ENCODE peak calls at places on chromosomes 6 and 20, in six cellular contexts. E, Y, T, B, R and U are unnamed samples.

GRCh38 chr6:16446241-16446640 is 207.9 kb downstream of the GMPR start:
- DNase-seq in Y (no peak), E (no peak), R (no peak), T (no peak), B (no peak), U (no peak)

GRCh38 chr20:52497731-52498130 is 306.2 kb upstream of the ZFP64 start:
- DNase-seq in R (no peak), B (no peak), E (no peak), T (no peak), Y (no peak), U (no peak)

GRCh38 chr6:74182992-74183391 is 487.0 kb downstream of the CD109 start:
- DNase-seq in E (no peak), R (no peak), B (peak), T (no peak), Y (peak), U (no peak)

GRCh38 chr20:40054311-40054710 is 634.7 kb downstream of the MAFB start:
- DNase-seq in Y (no peak), B (no peak), E (no peak), R (no peak), T (no peak), U (no peak)

GRCh38 chr6:105077592-105078463 is 102.0 kb downstream of the POPDC3 start:
- DNase-seq in B (no peak), R (no peak), T (no peak), Y (no peak), E (no peak), U (no peak)

GRCh38 chr6:57267586-57268293 is 45.6 kb upstream of the RAB23 start:
- DNase-seq in R (no peak), B (no peak), T (no peak), Y (peak), E (peak), U (peak)

GRCh38 chr6:81735756-81736380 is 16.6 kb downstream of the TENT5A start:
- DNase-seq in R (no peak), Y (no peak), E (no peak), T (no peak), B (no peak), U (no peak)

GRCh38 chr20:35463455-35464300 is 8.3 kb downstream of the CEP250 start:
- DNase-seq in E (peak), T (peak), Y (no peak), B (no peak), R (peak), U (peak)

GRCh38 chr6:158419339-158419909 is 107.2 kb downstream of the TULP4 start:
- DNase-seq in Y (no peak), B (no peak), T (no peak), R (no peak), E (no peak), U (no peak)

GRCh38 chr6:10099086-10099499 is 315.8 kb downstream of the TFAP2A start:
- DNase-seq in Y (no peak), B (no peak), R (no peak), E (no peak), T (no peak), U (peak)

GRCh38 chr20:31860431-31861345 is 9.6 kb downstream of the DUSP15 start:
- DNase-seq in T (no peak), B (peak), Y (no peak), E (no peak), R (peak), U (no peak)

GRCh38 chr20:61192254-61192950 is 59.7 kb upstream of the CDH4 start:
- DNase-seq in T (no peak), R (no peak), Y (no peak), B (no peak), E (no peak), U (no peak)

GRCh38 chr20:2879148-2879547 is 5.9 kb downstream of the PTPRA start:
- DNase-seq in T (no peak), R (no peak), B (peak), Y (no peak), E (no peak), U (no peak)

GRCh38 chr6:30793521-30794194 is 49.3 kb upstream of the IER3 start:
- DNase-seq in B (no peak), R (no peak), E (no peak), Y (no peak), T (no peak), U (no peak)

GRCh38 chr6:30790734-30791383 is 46.5 kb upstream of the IER3 start:
- DNase-seq in R (no peak), E (no peak), B (no peak), Y (no peak), T (no peak), U (no peak)

GRCh38 chr6:30789606-30790005 is 45.3 kb upstream of the IER3 start:
- DNase-seq in Y (no peak), R (no peak), T (no peak), B (no peak), E (no peak), U (no peak)

GRCh38 chr6:30782425-30783014 is 38.2 kb upstream of the IER3 start:
- DNase-seq in R (no peak), B (no peak), Y (no peak), T (no peak), E (no peak), U (no peak)

DNA sequence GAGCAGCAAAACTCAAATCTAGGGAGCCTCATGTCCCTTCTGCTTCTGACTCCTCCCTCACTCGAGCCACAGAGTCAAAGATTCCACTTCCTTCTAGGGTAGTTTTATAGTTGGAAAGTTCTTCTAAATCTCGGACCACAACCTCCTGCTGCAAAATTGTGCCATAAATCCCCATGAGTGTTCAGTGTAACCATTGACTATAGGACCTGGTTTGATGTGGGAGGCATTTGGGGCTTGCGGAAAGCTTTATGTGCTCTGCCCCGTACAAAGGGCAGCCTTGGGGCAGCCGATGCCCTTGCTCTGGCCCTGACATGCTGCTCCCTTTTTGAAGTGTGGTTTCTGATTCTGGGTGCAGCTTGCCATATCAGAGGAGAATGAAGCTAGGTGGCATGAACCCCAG is 43.6 kb upstream of the IER3 start:
- DNase-seq in Y (peak), B (no peak), R (no peak), E (no peak), T (no peak), U (no peak)
- H3K27ac ChIP-seq in Y (peak), B (no peak), R (no peak), E (peak), T (no peak), U (no peak)

DNA sequence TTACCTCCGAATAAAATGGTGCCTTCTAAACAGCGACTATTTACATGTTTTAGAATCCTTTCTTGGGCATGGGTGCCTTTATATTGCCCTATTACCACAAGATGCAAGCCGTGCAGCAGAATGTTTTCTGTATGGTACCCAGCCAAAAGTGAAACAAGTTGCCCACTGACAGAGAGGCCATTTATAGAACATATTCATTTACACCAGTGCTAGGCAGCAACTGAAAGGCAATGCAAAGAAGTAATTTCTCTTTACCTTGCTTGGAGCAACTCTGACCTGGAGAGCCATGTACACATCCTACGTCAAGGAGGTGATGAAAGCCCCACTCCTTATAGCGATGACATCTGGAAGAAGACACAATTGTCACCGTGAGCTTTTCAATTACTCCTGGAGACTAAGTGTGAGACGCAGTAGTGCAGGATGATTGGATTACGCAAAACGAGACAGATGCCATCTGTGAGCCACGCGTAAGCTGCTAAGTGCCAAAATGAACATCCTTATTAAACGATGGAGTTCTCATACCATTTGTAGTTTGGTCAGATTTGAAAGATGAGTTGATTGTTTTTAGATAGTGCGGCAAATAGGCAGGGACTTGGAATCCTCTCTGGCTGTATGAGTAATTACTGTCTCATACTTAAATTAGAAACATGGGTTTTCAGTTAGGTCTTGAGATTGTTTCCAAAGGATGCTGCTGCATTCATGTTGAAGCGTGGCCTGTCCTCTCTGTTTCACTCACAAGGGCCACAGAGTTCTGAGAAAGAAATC is at the start of gene TMEM244:
- DNase-seq in T (no peak), R (no peak), Y (no peak), B (no peak), E (no peak), U (no peak)
- H3K4me3 ChIP-seq in T (no peak), R (peak), Y (no peak), B (peak), E (peak), U (no peak)

DNA sequence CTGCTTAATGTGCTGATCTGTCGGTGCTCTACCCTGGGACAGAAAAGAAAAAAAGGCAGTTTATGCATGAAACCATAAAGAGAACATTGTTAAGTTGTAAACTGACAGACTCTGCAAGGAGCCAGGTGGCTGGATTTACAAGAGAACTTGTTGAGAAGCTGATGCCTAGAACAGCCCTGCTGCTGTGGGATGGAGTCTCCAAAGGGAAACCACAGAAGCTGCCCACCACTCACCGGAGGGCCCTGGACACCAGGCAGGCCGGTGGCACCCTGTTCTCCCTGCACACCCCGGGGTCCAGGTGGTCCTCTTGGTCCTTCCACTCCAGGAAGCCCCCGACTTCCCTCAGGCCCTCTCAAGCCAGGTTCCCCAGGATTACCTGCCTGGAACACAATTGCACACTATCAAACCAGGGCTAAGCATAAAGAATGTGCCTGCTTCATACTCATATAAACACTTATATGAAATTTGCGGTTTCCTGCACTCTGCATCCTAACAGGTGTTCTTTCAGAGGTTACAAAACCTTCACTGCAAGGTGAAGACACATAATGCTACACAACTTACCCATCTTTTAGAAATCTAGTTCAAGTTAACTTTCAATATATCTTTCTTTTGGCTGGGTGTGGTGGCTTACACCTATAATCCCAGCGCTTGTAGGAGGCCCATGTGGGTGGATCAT is 68.2 kb downstream of the COL9A1 start:
- DNase-seq in E (no peak), T (no peak), B (no peak), Y (no peak), R (no peak), U (no peak)
- H3K27ac ChIP-seq in E (no peak), T (no peak), B (no peak), Y (no peak), R (no peak), U (no peak)

GRCh38 chr20:4809707-4810106 is 88.0 kb downstream of the PRND start:
- DNase-seq in R (no peak), B (no peak), Y (no peak), E (no peak), T (no peak), U (no peak)
- H3K4me3 ChIP-seq in R (no peak), B (no peak), Y (no peak), E (no peak), T (no peak), U (no peak)

DNA sequence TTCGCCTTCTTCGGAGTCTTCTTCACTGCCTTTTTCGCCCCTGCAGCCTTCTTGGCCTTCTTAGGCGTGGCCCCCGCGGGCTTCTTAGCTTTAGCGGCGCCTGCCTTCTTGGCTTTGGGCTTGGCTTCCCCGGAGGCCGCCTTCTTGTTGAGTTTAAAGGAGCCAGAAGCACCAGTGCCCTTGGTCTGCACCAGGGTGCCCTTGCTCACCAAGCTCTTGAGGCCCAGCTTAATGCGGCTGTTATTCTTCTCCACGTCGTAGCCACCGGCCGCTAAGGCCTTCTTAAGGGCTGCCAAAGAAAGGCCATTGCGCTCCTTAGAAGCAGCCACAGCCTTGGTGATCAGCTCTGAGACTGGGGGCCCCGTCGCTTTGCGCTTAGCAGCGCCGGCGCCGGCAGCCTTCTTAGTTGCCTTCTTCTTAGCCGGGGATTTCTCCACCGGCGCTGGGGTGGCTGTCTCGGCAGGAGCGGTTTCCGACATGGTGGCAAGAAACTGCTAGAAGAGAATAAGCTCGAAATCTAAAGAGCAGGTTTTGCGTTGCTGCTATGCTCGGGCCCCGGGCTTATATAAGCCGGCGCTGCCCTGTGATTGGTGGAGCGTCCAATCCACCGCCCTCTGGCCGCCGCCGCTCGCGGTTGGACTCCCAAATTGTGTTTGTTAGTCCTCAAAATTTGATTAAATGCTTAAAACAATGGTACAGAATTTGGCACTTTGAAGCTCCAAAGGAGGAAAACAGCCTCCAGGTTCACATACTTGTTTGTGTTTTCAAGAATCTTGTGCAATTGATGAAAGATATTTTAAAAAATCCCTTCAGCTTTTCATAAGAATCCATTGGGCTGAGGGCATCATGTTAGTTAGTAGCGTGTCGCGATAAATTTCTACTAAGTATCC is 44.9 kb downstream of the OR2B2 start:
- DNase-seq in R (peak), E (peak), Y (peak), B (no peak), T (no peak), U (peak)
- H3K27ac ChIP-seq in R (no peak), E (peak), Y (no peak), B (no peak), T (no peak), U (no peak)

GRCh38 chr6:142841915-142842314 is 103.1 kb downstream of the HIVEP2 start:
- DNase-seq in B (no peak), T (no peak), Y (no peak), R (no peak), E (no peak), U (no peak)

GRCh38 chr6:142843344-142843743 is 101.6 kb downstream of the HIVEP2 start:
- DNase-seq in B (no peak), Y (no peak), T (no peak), E (no peak), R (no peak), U (no peak)

GRCh38 chr6:142845143-142845571 is 99.8 kb downstream of the HIVEP2 start:
- DNase-seq in R (no peak), Y (no peak), E (no peak), T (no peak), B (no peak), U (no peak)

GRCh38 chr6:142844065-142844755 is 100.8 kb downstream of the HIVEP2 start:
- DNase-seq in E (no peak), T (no peak), Y (no peak), B (no peak), R (no peak), U (no peak)

GRCh38 chr6:142842423-142843261 is 102.3 kb downstream of the HIVEP2 start:
- DNase-seq in Y (no peak), B (no peak), E (no peak), T (no peak), R (no peak), U (no peak)
- H3K4me3 ChIP-seq in Y (no peak), B (no peak), E (peak), T (no peak), R (no peak), U (no peak)

GRCh38 chr20:50731930-50732690 is 730 bp downstream of the PARD6B start:
- DNase-seq in R (no peak), E (no peak), T (no peak), Y (no peak), B (no peak), U (peak)

GRCh38 chr20:50731055-50731929 is at the start of gene PARD6B:
- DNase-seq in Y (peak), B (peak), R (peak), E (peak), T (peak), U (peak)

GRCh38 chr20:50729925-50730764 is 1.2 kb upstream of the PARD6B start:
- DNase-seq in R (no peak), E (no peak), Y (no peak), B (no peak), T (no peak), U (peak)

GRCh38 chr20:50728981-50729874 is 2.2 kb upstream of the PARD6B start:
- DNase-seq in Y (no peak), E (no peak), R (no peak), T (no peak), B (no peak), U (peak)

DNA sequence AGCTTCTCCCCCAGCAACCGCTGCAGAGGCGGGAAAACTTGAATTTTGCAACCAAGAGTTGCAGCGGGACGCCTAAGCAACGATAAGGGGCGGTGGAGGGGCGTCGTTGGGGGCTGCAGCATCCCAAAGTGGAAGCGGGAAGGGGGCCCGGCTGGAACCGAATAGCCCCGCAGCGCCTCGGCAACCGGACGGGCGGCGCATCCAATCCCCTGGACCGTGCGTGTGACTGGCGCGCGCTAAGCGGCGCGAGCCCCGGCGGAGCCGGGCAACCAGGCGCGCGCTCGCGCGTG is 670 bp upstream of the PARD6B start:
- DNase-seq in T (no peak), B (no peak), E (no peak), Y (no peak), R (no peak), U (no peak)
- H3K27ac ChIP-seq in T (peak), B (peak), E (peak), Y (peak), R (peak), U (peak)

DNA sequence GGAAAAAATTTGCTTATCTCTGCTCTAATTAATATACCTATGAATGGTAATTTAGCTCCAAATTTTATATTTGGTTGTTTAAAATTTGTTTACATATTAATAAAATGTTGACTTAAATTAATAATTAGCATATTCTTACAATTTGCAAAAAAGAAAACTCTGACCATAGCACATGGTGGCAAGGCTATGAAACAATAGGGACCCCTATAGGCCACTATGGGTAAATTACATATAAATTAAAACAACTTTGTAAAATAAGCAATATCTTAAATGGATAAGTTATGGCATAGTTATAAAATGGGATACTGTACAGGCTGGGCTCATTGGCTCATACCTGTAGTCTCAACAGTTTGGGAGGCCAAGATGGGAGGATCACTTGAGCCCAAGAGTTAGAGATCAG is 76.0 kb downstream of the MKKS start:
- DNase-seq in B (no peak), T (no peak), Y (no peak), R (no peak), E (no peak), U (no peak)
- H3K4me3 ChIP-seq in B (no peak), T (no peak), Y (no peak), R (no peak), E (no peak), U (no peak)

GRCh38 chr6:1678966-1679690 is 69.4 kb downstream of the FOXC1 start:
- DNase-seq in Y (no peak), E (peak), B (no peak), R (peak), T (no peak), U (peak)

GRCh38 chr6:1679691-1680068 is 70.0 kb downstream of the FOXC1 start:
- DNase-seq in Y (no peak), B (no peak), T (no peak), E (no peak), R (no peak), U (no peak)

GRCh38 chr6:1672379-1672778 is 62.7 kb downstream of the FOXC1 start:
- DNase-seq in R (no peak), B (no peak), T (no peak), Y (no peak), E (no peak), U (no peak)

GRCh38 chr6:1678201-1678600 is 68.5 kb downstream of the FOXC1 start:
- DNase-seq in R (no peak), E (peak), T (no peak), Y (no peak), B (no peak), U (peak)
- H3K27ac ChIP-seq in R (peak), E (peak), T (no peak), Y (no peak), B (no peak), U (no peak)